ENCODE peak calls at places on chromosomes 4 and X, in six cellular contexts. I is heart left ventricle, Y is fibroblast of lung, F is right atrium auricular region, E is lung, C is breast epithelium. W is an unnamed sample. For H3K9me3 and H3K27me3, the result is how much of the 10 kb centered on the place peaks cover.

GRCh38 chr4:114870987-114871386 is 242.4 kb downstream of the NDST4 start:
- DNase-seq in I (no peak), Y (no peak), F (no peak), E (no peak), C (no peak), W (no peak)

GRCh38 chrX:130836447-130836846 is 66.6 kb downstream of the ENOX2 start:
- DNase-seq in I (no peak), Y (peak), F (no peak), E (no peak), C (no peak), W (no peak)

GRCh38 chr4:85717366-85717765 is 242.4 kb downstream of the ARHGAP24 start:
- DNase-seq in I (no peak), Y (no peak), F (no peak), E (no peak), C (no peak), W (no peak)

GRCh38 chr4:41514765-41515481 is 23.0 kb upstream of the LIMCH1 start:
- DNase-seq in I (no peak), Y (no peak), F (no peak), E (no peak), C (no peak), W (no peak)

GRCh38 chr4:77629885-77630284 is 24.3 kb downstream of the CXCL13 start:
- DNase-seq in I (no peak), Y (no peak), F (no peak), E (no peak), C (no peak), W (no peak)

GRCh38 chr4:190020790-190021717 is 6.0 kb downstream of the FRG2 start:
- DNase-seq in I (no peak), Y (peak), F (no peak), E (peak), C (no peak), W (peak)

GRCh38 chr4:17535242-17535641 is 20.3 kb downstream of the CLRN2 start:
- DNase-seq in I (no peak), Y (no peak), F (no peak), E (no peak), C (no peak), W (no peak)

GRCh38 chr4:6011686-6012085 is 6.5 kb downstream of the C4orf50 start:
- DNase-seq in I (no peak), Y (no peak), F (no peak), E (peak), C (no peak), W (no peak)

GRCh38 chr4:147581601-147582350 is 35.4 kb upstream of the TMEM184C start:
- DNase-seq in I (no peak), Y (peak), F (no peak), E (no peak), C (no peak), W (no peak)

GRCh38 chrX:149825424-149825823 is 43.7 kb downstream of the MAGEA9 start:
- DNase-seq in I (no peak), Y (no peak), F (no peak), E (no peak), C (no peak), W (peak)

GRCh38 chr4:44118971-44119680 is 329.5 kb downstream of the KCTD8 start:
- DNase-seq in I (no peak), Y (peak), F (no peak), E (no peak), C (no peak), W (no peak)

GRCh38 chrX:74242050-74242449 is 61.9 kb upstream of the ZCCHC13 start:
- DNase-seq in I (no peak), Y (peak), F (no peak), E (no peak), C (no peak), W (no peak)

GRCh38 chr4:52995341-52996030 is 133.4 kb downstream of the RASL11B start:
- DNase-seq in I (no peak), Y (peak), F (no peak), E (no peak), C (no peak), W (no peak)

GRCh38 chrX:16528620-16529019 is 121.3 kb upstream of the S100G start:
- DNase-seq in I (no peak), Y (no peak), F (no peak), E (no peak), C (no peak), W (no peak)

GRCh38 chrX:66579219-66579618 is 59.7 kb downstream of the EDA2R start:
- DNase-seq in I (no peak), Y (no peak), F (no peak), E (no peak), C (no peak), W (no peak)
- H3K9me3 ChIP-seq in I (under half), Y (under half), F (under half), E (under half), C (under half), W (under half)

DNA sequence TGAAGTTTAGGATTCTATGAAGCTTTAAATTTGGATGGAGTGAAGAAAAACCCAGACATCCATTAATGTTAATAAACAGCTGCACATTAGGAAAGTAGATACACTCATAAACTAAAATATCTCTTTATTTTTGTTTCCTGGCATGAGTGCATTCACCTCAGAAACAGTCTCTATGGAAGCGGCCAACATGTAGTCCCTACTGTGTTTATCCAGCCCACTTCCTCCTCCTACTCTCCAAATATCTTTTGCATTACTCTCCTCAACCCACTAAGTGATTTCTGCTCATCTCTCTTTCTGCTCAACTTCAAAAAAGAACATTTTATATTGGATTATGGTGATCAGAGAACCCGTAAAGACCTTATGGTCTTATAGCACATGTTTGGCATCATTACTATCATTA is 180.3 kb upstream of the MXRA5 start:
- DNase-seq in I (no peak), Y (peak), F (no peak), E (no peak), C (no peak), W (no peak)
- H3K4me3 ChIP-seq in I (no peak), Y (no peak), F (no peak), E (no peak), C (no peak), W (no peak)

DNA sequence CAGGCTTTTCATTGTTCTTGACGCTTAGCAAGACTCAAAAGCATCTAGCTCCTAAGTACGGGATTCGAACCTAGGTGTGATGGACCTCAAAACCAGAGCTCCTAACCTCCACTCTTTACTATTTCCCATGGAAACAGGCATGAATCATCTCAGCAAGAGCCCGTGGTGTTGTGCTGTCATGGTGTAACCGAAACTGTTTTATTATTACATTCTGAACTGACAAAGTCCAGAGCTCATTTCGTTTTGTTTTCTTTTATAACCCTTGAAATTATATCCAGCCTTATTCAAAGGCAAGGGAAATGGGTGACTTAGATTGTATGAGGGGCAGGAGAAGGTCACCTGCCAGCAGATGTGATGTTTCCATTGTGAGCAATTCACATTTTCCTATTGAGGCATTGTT is 301.1 kb downstream of the FRMPD4 start:
- DNase-seq in I (no peak), Y (no peak), F (no peak), E (no peak), C (no peak), W (no peak)
- H3K27me3 ChIP-seq in I (under half), Y (under half), F (under half), E (under half), C (under half), W (under half)

DNA sequence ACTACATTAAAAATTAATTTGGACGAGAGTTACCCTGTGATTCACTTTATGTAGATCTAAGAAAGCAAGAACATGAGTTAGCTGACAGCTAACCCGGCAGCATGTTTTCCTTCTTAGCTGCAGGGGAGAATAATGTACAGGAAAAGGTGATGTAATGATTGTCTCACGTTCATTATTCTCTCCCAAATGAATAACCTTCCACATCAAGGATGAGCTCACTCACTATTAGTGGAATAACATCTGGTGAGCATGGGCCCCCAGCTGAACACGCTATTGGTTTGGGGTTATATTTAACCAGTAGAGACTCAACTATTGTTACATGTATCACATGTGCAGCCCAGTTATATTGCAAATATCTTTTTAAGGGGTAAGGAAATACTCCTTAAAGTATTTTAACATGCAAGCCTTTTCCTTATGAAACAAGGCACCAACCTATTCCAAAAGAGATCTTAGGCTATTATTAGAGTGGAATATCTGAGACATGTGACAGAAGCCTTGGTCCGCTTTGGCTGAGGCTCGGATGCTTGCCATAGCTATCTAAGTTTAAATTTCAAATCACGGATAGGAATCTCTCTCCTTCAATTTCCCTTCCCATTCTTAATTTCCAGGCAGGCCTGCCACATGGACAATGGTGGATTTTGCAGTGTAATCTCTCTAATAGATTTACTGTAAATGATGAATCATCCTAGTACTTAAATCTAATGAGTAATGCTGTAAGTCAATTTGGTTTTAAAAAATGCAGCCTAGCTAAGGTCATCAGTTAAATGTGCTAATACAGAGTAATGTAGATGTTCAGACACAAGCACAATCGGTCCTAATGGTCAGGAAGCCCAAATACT is 99.0 kb upstream of the OTUD4 start:
- DNase-seq in I (peak), Y (peak), F (no peak), E (no peak), C (no peak), W (no peak)
- H3K9me3 ChIP-seq in I (under half), Y (under half), F (under half), E (under half), C (under half), W (under half)

DNA sequence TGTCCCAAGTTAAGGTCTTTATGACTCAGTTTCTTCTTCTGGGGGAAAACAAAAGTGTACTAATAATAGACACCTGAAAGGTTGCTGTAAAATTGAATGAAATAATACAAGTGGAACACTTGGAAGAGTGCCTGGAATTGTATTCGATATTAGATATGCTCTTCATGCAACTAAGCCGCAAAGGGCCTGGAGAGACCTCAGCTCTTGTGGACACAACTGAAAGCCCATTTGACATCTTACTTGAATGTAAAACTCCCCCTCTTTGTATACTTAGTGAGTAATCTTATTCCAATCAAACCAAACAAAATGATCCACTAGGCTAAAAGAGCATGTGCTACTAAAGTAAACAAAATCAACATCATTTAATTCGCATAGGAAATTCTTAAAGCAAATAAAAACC is 516 bp upstream of the MAP9 start:
- DNase-seq in I (no peak), Y (peak), F (no peak), E (no peak), C (no peak), W (no peak)
- H3K4me3 ChIP-seq in I (peak), Y (peak), F (peak), E (no peak), C (no peak), W (peak)

W was measured in right cardiac atrium.